ENCODE peak calls at places on chromosomes 1 and 21, in ten cellular contexts. W, T, N, R, Y, S, F, D, B and G are unnamed samples.

GRCh38 chr1:221274373-221274772 is 395.1 kb downstream of the HLX start:
- DNase-seq in F (no peak), D (no peak), N (no peak), T (peak), B (no peak), R (no peak), Y (no peak), S (no peak), W (no peak), G (no peak)

GRCh38 chr1:183553769-183554168 is 36.5 kb downstream of the NCF2 start:
- DNase-seq in W (no peak), Y (no peak), F (no peak), B (no peak), D (no peak), S (no peak), N (no peak), T (no peak), R (no peak), G (no peak)

GRCh38 chr1:159960721-159961381 is 6.8 kb upstream of the SLAMF9 start:
- DNase-seq in B (no peak), W (no peak), R (no peak), N (no peak), Y (peak), S (no peak), D (peak), F (peak), T (no peak), G (no peak)

GRCh38 chr21:43956667-43957030 is 55.5 kb upstream of the TRAPPC10 start:
- DNase-seq in B (no peak), N (no peak), T (no peak), D (no peak), W (no peak), Y (no peak), S (no peak), F (peak), R (no peak), G (no peak)

GRCh38 chr21:15421521-15421920 is 308.3 kb upstream of the USP25 start:
- DNase-seq in W (no peak), D (no peak), S (no peak), F (no peak), T (no peak), R (no peak), N (no peak), B (no peak), Y (no peak), G (no peak)

GRCh38 chr21:44960141-44961092 is 20.6 kb downstream of the SLX9 start:
- DNase-seq in N (no peak), F (no peak), W (no peak), Y (no peak), B (no peak), T (no peak), S (no peak), R (no peak), D (no peak), G (no peak)

GRCh38 chr1:96973605-96974004 is 252.0 kb downstream of the PTBP2 start:
- DNase-seq in W (no peak), S (no peak), R (no peak), F (peak), B (no peak), D (no peak), T (peak), Y (peak), N (no peak), G (no peak)

GRCh38 chr1:155178441-155179106 is 4.9 kb downstream of the TRIM46 start:
- DNase-seq in Y (no peak), W (no peak), T (no peak), F (no peak), B (no peak), D (peak), S (no peak), N (peak), R (no peak), G (no peak)

GRCh38 chr1:30379684-30380624 is 343.4 kb downstream of the MATN1 start:
- DNase-seq in F (peak), W (peak), S (peak), T (peak), Y (peak), D (peak), N (peak), R (no peak), B (peak), G (no peak)

GRCh38 chr21:45845063-45845789 is 136.3 kb upstream of the COL6A1 start:
- DNase-seq in R (peak), T (no peak), S (no peak), Y (no peak), N (no peak), D (no peak), B (no peak), F (no peak), W (no peak), G (no peak)

GRCh38 chr1:200428482-200429205 is 18.8 kb upstream of the ZNF281 start:
- DNase-seq in T (no peak), S (no peak), N (no peak), R (no peak), W (no peak), Y (peak), F (peak), B (no peak), D (no peak), G (no peak)

GRCh38 chr1:177586429-177586828 is 383.4 kb downstream of the SEC16B start:
- DNase-seq in Y (peak), R (no peak), W (no peak), N (no peak), S (no peak), B (no peak), D (no peak), T (no peak), F (peak), G (no peak)

GRCh38 chr1:923131-923990 is at the start of gene SAMD11:
- DNase-seq in N (peak), S (no peak), R (peak), F (peak), W (no peak), B (peak), T (peak), D (peak), Y (no peak), G (no peak)

GRCh38 chr1:26336477-26337205 is 17.3 kb downstream of the CRYBG2 start:
- DNase-seq in S (peak), D (peak), F (peak), B (no peak), W (peak), Y (no peak), R (peak), N (peak), T (peak), G (no peak)

GRCh38 chr1:24483441-24483840 is 19.2 kb upstream of the RCAN3 start:
- DNase-seq in W (no peak), D (no peak), F (no peak), B (no peak), Y (no peak), N (no peak), R (no peak), T (no peak), S (no peak), G (no peak)

GRCh38 chr1:204453141-204453772 is 41.3 kb downstream of the PIK3C2B start:
- DNase-seq in D (no peak), B (no peak), W (peak), N (no peak), F (no peak), T (no peak), S (no peak), Y (no peak), R (no peak), G (no peak)

GRCh38 chr1:202159534-202160371 is 649 bp downstream of the PTPN7 start:
- DNase-seq in B (no peak), Y (no peak), F (no peak), S (no peak), W (peak), R (no peak), T (no peak), D (peak), N (no peak), G (no peak)

GRCh38 chr1:45854724-45855123 is 51.3 kb downstream of the MAST2 start:
- DNase-seq in N (no peak), T (no peak), S (no peak), W (no peak), R (no peak), B (no peak), D (no peak), Y (no peak), F (no peak), G (no peak)

GRCh38 chr1:110065841-110066240 is 4.6 kb downstream of the ALX3 start:
- DNase-seq in W (no peak), N (no peak), T (peak), Y (no peak), D (no peak), F (peak), B (no peak), S (no peak), R (no peak), G (no peak)

GRCh38 chr1:184605941-184606340 is 148.7 kb downstream of the EDEM3 start:
- DNase-seq in B (no peak), N (no peak), W (no peak), D (no peak), F (no peak), T (no peak), S (no peak), Y (no peak), R (no peak), G (no peak)

GRCh38 chr1:156153362-156153761 is at the start of gene SEMA4A:
- DNase-seq in N (no peak), W (no peak), F (no peak), R (no peak), B (no peak), D (peak), T (no peak), S (no peak), Y (no peak), G (no peak)

GRCh38 chr1:47998396-47998990 is 1.3 kb upstream of the TRABD2B start:
- DNase-seq in T (no peak), S (no peak), F (no peak), D (no peak), R (no peak), N (no peak), Y (no peak), B (no peak), W (no peak), G (peak)

GRCh38 chr1:231162300-231162969 is 577 bp downstream of the TRIM67 start:
- DNase-seq in F (peak), B (no peak), S (no peak), N (peak), Y (no peak), D (peak), W (peak), T (peak), R (peak), G (no peak)

GRCh38 chr1:224786533-224787249 is 142.8 kb upstream of the DNAH14 start:
- DNase-seq in W (no peak), F (peak), S (no peak), N (no peak), Y (no peak), T (no peak), B (no peak), R (peak), D (no peak), G (peak)

GRCh38 chr1:5798151-5798730 is 194.0 kb downstream of the NPHP4 start:
- DNase-seq in R (no peak), S (no peak), F (no peak), B (no peak), Y (no peak), D (no peak), N (no peak), W (no peak), T (no peak), G (no peak)

GRCh38 chr1:43620956-43621355 is 29.0 kb upstream of the KDM4A start:
- DNase-seq in N (no peak), S (no peak), D (no peak), B (no peak), F (no peak), W (no peak), T (no peak), Y (no peak), R (no peak), G (no peak)